ENCODE peak calls at places on chromosomes 16 and 17, in six cellular contexts. V is endothelial cell of umbilical vein, I is A549, A is HepG2, E is H1, T is K562. W is an unnamed sample.

GRCh38 chr16:81310045-81310644 is 4.6 kb upstream of the GAN start:
- DNase-seq in A (no peak), I (no peak), E (no peak), V (no peak), T (no peak), W (no peak)

GRCh38 chr17:1787301-1787902 is 25.5 kb downstream of the SERPINF1 start:
- DNase-seq in I (peak), T (peak), V (peak), A (peak), E (no peak), W (no peak)

GRCh38 chr17:26773189-26774188 is 520.4 kb upstream of the WSB1 start:
- DNase-seq in T (no peak), V (no peak), I (no peak), A (no peak), E (no peak), W (no peak)

GRCh38 chr16:77307764-77308561 is 108.8 kb downstream of the SYCE1L start:
- DNase-seq in A (no peak), I (peak), E (no peak), T (no peak), V (peak), W (no peak)

GRCh38 chr17:60372790-60373483 is 19.0 kb downstream of the USP32 start:
- DNase-seq in E (no peak), V (no peak), A (no peak), T (no peak), I (peak), W (no peak)

GRCh38 chr17:63496177-63496576 is 19.3 kb downstream of the ACE start:
- DNase-seq in V (no peak), T (no peak), A (no peak), I (no peak), E (no peak), W (no peak)

GRCh38 chr17:63631626-63632025 is 9.4 kb downstream of the MAP3K3 start:
- DNase-seq in V (peak), A (no peak), I (no peak), T (no peak), E (no peak), W (no peak)

GRCh38 chr16:85534536-85535351 is 78.4 kb upstream of the GSE1 start:
- DNase-seq in V (no peak), I (no peak), A (no peak), T (peak), E (no peak), W (no peak)

GRCh38 chr16:4206680-4207079 is 35.2 kb downstream of the SRL start:
- DNase-seq in T (no peak), V (no peak), E (no peak), I (no peak), A (no peak), W (no peak)

GRCh38 chr17:17540278-17540906 is 44.2 kb upstream of the RASD1 start:
- DNase-seq in T (no peak), A (no peak), I (no peak), V (no peak), E (no peak), W (peak)

DNA sequence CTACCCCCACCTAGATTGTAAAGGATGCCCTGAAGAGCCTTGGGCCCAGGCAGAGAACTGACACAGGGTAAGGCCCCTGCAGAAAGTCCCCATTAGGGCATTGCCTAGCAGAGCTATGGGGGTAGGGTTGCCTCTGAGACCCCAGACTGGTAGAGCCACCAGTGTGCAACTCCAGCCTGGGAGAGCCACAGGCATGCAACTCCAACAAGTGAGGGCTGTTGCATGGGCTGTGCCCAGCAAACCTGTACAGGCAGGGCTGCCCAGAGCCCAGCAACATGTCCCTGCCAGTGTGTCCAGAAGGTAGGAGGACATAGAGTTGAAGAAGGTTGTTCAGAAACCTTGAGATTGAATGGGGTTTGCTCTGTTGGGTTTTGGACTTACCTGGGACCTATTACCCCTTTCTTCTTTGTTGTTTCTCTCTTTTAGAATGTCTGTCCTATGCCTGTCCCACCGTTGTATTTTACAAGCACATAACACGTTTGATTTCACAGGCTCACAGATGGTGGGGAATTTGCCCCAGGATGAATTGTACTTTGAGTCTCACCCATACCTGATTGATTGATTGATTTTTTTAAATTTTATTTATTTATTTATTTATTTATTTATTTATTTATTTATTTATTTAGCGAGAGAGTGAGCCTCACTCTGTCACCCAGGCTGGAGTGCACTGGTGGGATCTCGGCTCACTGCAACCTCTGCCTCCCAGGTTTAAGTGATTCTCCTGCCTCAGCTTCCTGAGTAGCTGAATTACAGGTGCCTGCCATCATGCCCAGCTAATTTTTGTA is 16.4 kb downstream of the SGF29 start:
- DNase-seq in I (no peak), T (no peak), A (no peak), E (no peak), V (no peak), W (no peak)
- TF ChIP-seq JUN in I (no peak), T (no peak), A (no peak), E (no peak), V (no peak), W (no peak)

GRCh38 chr16:89056592-89056991 is 37.1 kb upstream of the ACSF3 start:
- DNase-seq in T (no peak), A (no peak), I (no peak), E (no peak), V (no peak), W (no peak)
- TF ChIP-seq JUN in T (no peak), A (no peak), I (no peak), E (no peak), V (no peak), W (no peak)

GRCh38 chr17:35847633-35848373 is 20.9 kb downstream of the HEATR9 start:
- DNase-seq in E (no peak), T (no peak), A (no peak), I (no peak), V (no peak), W (no peak)

GRCh38 chr17:35847006-35847405 is 21.7 kb downstream of the HEATR9 start:
- DNase-seq in I (no peak), T (no peak), A (no peak), E (no peak), V (no peak), W (no peak)

GRCh38 chr17:35843698-35844097 is 25.0 kb downstream of the HEATR9 start:
- DNase-seq in E (no peak), I (no peak), A (no peak), T (no peak), V (no peak), W (no peak)

GRCh38 chr17:35844547-35844946 is 24.1 kb downstream of the HEATR9 start:
- DNase-seq in E (no peak), A (no peak), T (no peak), V (no peak), I (no peak), W (no peak)

GRCh38 chr17:35846055-35846809 is 22.5 kb downstream of the HEATR9 start:
- DNase-seq in T (no peak), V (no peak), I (no peak), E (no peak), A (no peak), W (no peak)
- TF ChIP-seq JUN in T (no peak), V (no peak), I (no peak), E (no peak), A (no peak), W (no peak)

DNA sequence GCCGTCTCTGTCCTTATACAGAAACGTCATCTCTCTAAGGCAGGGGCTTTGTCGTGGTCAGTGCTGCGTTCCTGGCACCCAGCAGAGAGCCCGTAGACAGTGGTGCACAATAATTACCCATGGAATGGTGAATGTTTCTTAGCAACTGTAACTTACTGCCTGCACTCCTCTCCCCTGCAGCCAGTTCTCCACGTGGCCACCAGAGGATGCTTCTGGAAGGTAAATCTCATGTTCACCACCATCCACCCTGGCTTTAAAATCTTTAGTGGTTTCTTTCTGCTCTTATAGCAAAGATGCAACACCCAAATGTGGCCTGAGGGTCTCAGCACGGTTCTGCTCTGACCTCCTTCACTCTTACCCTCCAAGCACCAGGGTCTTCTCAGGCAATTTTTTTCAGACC is 150.8 kb downstream of the GRIN2A start:
- DNase-seq in V (no peak), A (no peak), T (no peak), E (no peak), I (no peak), W (no peak)
- TF ChIP-seq JUN in V (no peak), A (no peak), T (no peak), E (no peak), I (no peak), W (no peak)

DNA sequence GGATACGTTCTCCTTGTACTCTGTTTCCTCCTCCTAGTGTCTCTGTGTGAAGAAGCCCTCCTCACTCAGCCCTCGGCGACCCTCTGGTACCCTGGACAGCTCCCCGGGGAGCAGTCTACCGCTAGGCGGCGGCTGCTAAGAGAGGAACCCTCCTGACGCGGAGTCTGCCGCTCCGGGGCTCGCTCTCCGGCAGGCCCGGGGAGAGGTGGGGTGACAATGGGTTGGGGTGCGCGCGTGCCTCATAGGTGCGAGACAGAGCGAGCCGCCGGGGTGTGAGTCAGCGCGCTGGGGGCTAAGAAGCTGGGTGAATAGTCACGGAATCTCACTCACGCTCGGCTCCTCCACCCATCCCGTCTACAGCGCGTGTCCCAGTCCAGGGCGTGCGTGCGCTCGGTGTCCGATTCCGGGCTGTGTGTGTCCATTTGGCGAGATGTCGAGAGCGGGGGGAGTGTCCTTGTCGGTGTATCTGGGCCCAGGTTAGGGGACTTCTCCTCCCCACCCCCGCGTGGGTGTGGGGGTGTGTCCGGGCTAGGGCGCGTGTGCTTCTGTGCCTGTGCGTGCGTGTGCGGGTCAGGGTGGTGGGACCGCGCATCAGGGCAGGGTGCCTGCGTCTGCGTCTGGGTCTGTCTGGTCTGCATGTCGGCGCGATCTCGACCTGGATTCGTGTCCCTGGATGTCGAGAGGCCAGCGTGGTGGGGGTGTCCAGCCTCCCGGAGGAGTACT is 578 bp upstream of the HS3ST2 start:
- DNase-seq in A (peak), E (peak), I (no peak), V (peak), T (peak), W (peak)
- TF ChIP-seq JUN in A (peak), E (no peak), I (no peak), V (no peak), T (no peak), W (peak)

GRCh38 chr17:45086346-45086745 is 25.2 kb downstream of the NMT1 start:
- DNase-seq in T (no peak), V (no peak), A (no peak), I (no peak), E (no peak), W (no peak)

GRCh38 chr17:45086865-45087495 is 25.9 kb downstream of the NMT1 start:
- DNase-seq in A (no peak), V (no peak), T (no peak), I (no peak), E (no peak), W (no peak)

GRCh38 chr17:45087978-45088377 is 26.9 kb downstream of the NMT1 start:
- DNase-seq in V (no peak), I (no peak), T (no peak), E (no peak), A (no peak), W (no peak)

GRCh38 chr17:45088741-45089140 is 27.6 kb downstream of the NMT1 start:
- DNase-seq in T (no peak), V (no peak), E (no peak), I (no peak), A (no peak), W (no peak)

DNA sequence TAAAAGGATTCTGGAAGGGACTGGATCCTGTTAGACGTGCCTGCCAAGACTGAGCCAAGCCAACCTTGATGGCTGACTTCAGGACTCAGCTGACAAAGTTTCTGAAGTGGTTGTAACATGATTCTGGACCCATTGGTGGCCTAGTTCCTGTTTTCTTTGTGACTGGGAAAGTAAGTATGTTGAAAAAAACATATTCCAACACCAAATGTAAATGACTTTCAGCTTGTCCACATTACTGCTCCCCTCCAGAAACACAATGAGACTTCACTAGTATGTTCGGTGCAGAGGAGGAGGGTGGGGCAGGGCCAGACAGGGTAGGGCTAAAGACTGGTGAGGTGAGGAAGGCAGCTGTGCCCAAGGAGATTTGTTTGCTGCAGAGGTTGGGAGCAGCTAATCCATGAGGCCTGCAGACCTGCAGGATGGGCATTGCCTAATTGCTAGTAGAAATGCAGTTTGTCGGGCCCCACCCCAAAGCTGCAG is 26.4 kb downstream of the NMT1 start:
- DNase-seq in V (no peak), T (no peak), I (no peak), A (no peak), E (no peak), W (no peak)
- TF ChIP-seq JUN in V (no peak), T (no peak), I (no peak), A (no peak), E (no peak), W (no peak)

DNA sequence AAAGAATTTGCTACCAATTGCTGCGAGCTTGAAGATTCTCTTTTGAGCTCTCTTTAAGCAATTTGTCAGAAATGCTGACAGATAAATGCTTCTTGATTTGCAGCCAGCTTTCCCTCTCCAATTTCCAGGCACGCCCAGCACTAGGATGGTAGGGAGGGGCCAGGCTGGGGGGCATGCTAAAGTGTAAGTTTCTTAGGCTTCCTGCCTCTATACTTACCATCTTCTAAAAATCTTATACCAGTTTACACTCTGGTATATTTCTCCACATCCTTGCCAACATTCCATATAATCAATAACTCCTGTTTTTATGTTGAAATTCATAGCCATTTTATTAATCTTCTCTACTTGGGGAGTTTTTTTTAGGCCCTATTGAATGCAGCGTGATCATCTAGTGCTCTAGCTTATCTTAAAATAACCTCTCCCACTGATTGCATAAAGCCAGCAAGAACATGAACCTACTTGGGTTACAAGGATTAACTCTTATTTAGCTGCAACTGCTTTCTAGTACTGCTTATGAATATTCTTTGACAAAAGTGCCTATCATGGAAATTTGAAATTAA is 17.6 kb downstream of the ACSF2 start:
- DNase-seq in E (no peak), A (no peak), V (no peak), I (no peak), T (peak), W (no peak)
- TF ChIP-seq JUN in E (no peak), A (no peak), V (no peak), I (no peak), T (no peak), W (no peak)

DNA sequence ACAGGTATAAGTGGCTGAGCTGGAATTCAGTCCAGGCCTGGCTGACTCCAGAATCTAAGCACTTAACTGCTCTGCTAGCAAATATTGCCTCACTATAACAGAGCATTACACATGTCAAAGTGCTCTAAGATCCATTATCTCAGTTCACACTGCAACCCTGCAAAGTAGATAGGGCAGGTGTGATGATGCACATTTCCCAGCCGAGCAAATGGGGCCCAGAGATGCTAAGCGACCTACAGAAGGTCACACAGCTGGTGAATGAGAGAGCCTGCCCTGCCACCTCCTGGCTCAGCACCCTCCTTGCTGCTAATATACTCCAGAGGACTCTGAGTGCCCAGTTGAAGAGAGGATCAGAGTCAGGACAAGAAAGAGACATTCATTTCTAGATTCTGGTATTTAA is 73.6 kb upstream of the CCL1 start:
- DNase-seq in A (no peak), T (no peak), I (no peak), V (no peak), E (no peak), W (no peak)
- TF ChIP-seq JUN in A (no peak), T (no peak), I (no peak), V (no peak), E (no peak), W (no peak)

GRCh38 chr17:9468937-9469336 is 106.7 kb downstream of the STX8 start:
- DNase-seq in V (no peak), E (no peak), A (no peak), I (no peak), T (no peak), W (no peak)

GRCh38 chr17:9468532-9468931 is 107.1 kb downstream of the STX8 start:
- DNase-seq in T (no peak), E (no peak), V (no peak), A (no peak), I (no peak), W (no peak)

GRCh38 chr17:9467518-9467917 is 108.1 kb downstream of the STX8 start:
- DNase-seq in V (no peak), T (peak), A (no peak), I (no peak), E (peak), W (peak)

GRCh38 chr17:9470171-9470570 is 105.4 kb downstream of the STX8 start:
- DNase-seq in I (no peak), T (no peak), A (no peak), V (peak), E (no peak), W (no peak)

DNA sequence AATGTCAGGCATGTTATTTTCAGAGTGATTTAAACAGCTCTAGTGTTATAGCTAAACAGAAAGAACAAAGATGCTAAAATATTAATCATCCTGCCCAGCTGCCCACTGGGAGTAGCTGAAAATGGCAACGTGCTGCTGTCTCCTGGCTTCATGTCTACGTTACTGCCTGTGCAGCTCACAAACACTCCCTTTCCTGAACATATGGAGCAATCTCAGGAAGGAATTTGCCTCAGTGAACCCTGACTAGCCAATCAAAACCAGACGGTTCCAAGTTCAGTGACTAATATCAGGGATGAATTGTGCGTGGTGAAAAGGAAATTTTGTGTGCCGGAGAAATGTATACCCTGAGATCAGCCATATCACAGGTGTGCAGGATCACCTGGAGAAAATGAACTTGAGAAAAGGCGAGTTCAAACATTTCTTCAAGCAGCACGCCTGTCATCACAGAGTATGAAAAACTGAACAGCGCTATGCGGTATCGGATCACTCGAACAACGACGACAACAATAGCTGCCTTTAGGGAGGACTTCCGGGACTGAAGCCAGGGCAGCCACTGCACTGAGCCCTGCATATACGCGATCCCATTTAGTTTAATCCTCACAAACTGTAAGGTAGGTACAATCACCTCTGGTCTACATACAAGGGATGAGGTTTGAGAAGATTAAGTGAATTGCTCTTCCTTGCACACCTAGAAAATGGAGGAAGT is 110.3 kb downstream of the STX8 start:
- DNase-seq in V (peak), T (no peak), E (no peak), I (no peak), A (no peak), W (no peak)
- TF ChIP-seq JUN in V (no peak), T (no peak), E (no peak), I (no peak), A (no peak), W (no peak)

DNA sequence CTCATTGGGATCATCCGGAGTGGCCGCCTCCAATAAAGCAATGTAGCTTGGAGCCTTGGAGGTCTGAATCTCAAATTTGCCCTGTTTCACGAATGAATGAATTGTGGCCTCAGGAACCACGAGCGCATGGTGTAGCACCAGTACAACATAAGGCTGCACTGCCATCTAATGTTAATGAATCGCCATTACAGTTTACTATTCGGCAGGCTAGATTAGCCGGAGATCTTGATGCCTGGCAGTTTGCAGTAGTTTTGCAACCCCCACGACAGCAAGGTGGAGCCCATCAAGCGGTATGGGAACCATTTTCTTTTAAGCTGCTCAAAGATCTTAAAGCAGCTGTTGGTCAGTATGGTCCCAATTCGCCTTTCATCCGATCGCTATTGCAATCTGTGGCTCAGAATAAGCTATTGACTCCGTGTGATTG is 18.8 kb downstream of the ALOX15B start:
- DNase-seq in V (peak), E (peak), T (peak), I (peak), A (peak), W (peak)
- TF ChIP-seq JUN in V (no peak), E (no peak), T (no peak), I (no peak), A (no peak), W (no peak)